ENCODE peak calls at places on chromosomes 12 and 14, in four cellular contexts. Q, E, Y and T are unnamed samples.

GRCh38 chr12:44875417-44875953 is 630 bp downstream of the NELL2 start:
- DNase-seq in Q (no peak), E (no peak), Y (no peak), T (no peak)

GRCh38 chr14:95023886-95024285 is 133.4 kb downstream of the DICER1 start:
- DNase-seq in Q (no peak), E (no peak), Y (no peak), T (no peak)

GRCh38 chr14:68616255-68616902 is 176.5 kb downstream of the ZFP36L1 start:
- DNase-seq in Q (no peak), E (no peak), Y (no peak), T (no peak)

GRCh38 chr14:56183631-56184157 is 65.5 kb downstream of the PELI2 start:
- DNase-seq in Q (no peak), E (no peak), Y (no peak), T (no peak)

GRCh38 chr14:67886221-67886620 is 66.6 kb downstream of the RAD51B start:
- DNase-seq in Q (no peak), E (no peak), Y (no peak), T (no peak)

GRCh38 chr12:89844539-89844938 is 135.9 kb upstream of the ATP2B1 start:
- DNase-seq in Q (no peak), E (no peak), Y (no peak), T (no peak)

GRCh38 chr14:99568567-99569560 is 35.1 kb downstream of the CCDC85C start:
- DNase-seq in Q (no peak), E (peak), Y (no peak), T (no peak)

GRCh38 chr12:55734595-55734994 is 5.8 kb upstream of the CD63 start:
- DNase-seq in Q (no peak), E (no peak), Y (no peak), T (no peak)

GRCh38 chr14:59278111-59278510 is 89.6 kb downstream of the DAAM1 start:
- DNase-seq in Q (no peak), E (no peak), Y (peak), T (no peak)

GRCh38 chr12:20370841-20371240 is 2.5 kb downstream of the PDE3A start:
- DNase-seq in Q (no peak), E (no peak), Y (no peak), T (no peak)

GRCh38 chr12:119512772-119513497 is 80.6 kb upstream of the TMEM233 start:
- DNase-seq in Q (no peak), E (no peak), Y (peak), T (no peak)

GRCh38 chr12:119068129-119068856 is 87.0 kb downstream of the SRRM4 start:
- DNase-seq in Q (no peak), E (no peak), Y (no peak), T (no peak)

GRCh38 chr14:78491015-78491414 is 320.8 kb downstream of the NRXN3 start:
- DNase-seq in Q (no peak), E (no peak), Y (no peak), T (no peak)

GRCh38 chr12:56687225-56688128 is 607 bp downstream of the PTGES3 start:
- DNase-seq in Q (no peak), E (peak), Y (no peak), T (no peak)

GRCh38 chr12:89927226-89927698 is 218.6 kb upstream of the ATP2B1 start:
- DNase-seq in Q (peak), E (peak), Y (peak), T (peak)

GRCh38 chr12:13208533-13209278 is 12.2 kb downstream of the EMP1 start:
- DNase-seq in Q (no peak), E (no peak), Y (no peak), T (no peak)

GRCh38 chr12:99984271-99985128 is at the start of gene ANKS1B:
- DNase-seq in Q (no peak), E (no peak), Y (peak), T (peak)

GRCh38 chr12:4153343-4153892 is 120.1 kb upstream of the CCND2 start:
- DNase-seq in Q (peak), E (no peak), Y (peak), T (peak)

GRCh38 chr14:75991753-75992152 is 6.2 kb downstream of the IFT43 start:
- DNase-seq in Q (no peak), E (no peak), Y (no peak), T (no peak)
- TF ChIP-seq POLR2AphosphoS5 in Q (no peak), E (no peak), Y (no peak), T (no peak)

GRCh38 chr12:103546959-103547358 is 40.1 kb upstream of the STAB2 start:
- DNase-seq in Q (no peak), E (no peak), Y (no peak), T (no peak)

GRCh38 chr12:103547929-103548328 is 39.1 kb upstream of the STAB2 start:
- DNase-seq in Q (no peak), E (no peak), Y (no peak), T (no peak)

GRCh38 chr12:103548622-103549601 is 38.2 kb upstream of the STAB2 start:
- DNase-seq in Q (peak), E (peak), Y (peak), T (peak)
- TF ChIP-seq SPI1 in Q (no peak), E (no peak), Y (no peak), T (peak)

DNA sequence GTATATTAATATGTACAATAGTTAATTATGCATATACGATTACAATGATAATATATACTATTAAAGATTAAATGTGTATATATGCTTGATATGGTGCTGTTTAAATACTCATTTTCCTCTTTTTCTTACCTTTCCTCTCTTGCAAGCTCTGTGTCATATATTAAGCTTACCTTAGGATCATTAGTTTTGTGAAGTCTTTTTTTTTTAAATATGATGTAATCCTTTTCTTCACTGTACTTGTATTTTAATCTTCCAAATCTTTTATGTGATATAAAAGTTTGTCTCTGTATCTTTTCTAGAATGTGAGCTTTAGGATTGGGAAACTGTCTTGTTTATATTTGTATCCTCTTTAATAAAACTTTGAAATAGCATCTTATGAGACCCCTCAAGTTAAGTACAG is 88.7 kb downstream of the CCDC91 start:
- DNase-seq in Q (no peak), E (no peak), Y (no peak), T (no peak)
- TF ChIP-seq POLR2AphosphoS5 in Q (no peak), E (no peak), Y (no peak), T (no peak)

DNA sequence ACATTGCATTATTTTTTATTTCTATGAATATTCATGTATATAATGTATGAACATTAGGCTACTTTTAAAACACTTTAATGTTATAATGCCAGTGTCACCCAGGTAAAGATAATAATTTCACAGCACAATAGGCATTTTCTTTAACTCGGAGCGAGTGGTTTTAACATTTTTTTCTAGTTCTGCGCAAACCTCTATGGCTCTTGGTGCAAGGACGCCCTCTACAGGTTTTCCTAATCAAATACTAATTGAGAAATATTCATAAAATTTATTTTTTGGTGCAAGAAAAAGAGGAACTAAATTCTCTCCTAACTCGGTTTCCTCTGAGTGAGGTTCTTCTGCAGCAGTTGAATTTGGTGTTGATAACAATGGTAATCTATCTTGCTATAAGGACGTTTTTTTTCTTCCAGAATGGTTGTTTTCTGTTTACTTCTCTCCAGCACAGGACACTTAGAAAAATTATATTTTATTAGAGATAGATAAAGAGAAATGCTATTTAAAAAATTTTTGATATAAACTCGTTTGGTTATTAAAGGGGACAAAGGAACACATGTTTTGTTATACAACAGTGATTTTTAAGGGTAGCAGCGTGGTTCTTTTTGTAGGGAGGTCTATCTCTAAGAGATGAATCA is 2.4 kb upstream of the WIF1 start:
- DNase-seq in Q (peak), E (peak), Y (no peak), T (no peak)
- TF ChIP-seq SPI1 in Q (no peak), E (no peak), Y (no peak), T (no peak)

GRCh38 chr12:62882696-62883095 is 52.3 kb downstream of the PPM1H start:
- DNase-seq in Q (no peak), E (no peak), Y (no peak), T (no peak)

GRCh38 chr12:62879691-62880090 is 55.3 kb downstream of the PPM1H start:
- DNase-seq in Q (no peak), E (no peak), Y (no peak), T (no peak)

GRCh38 chr12:62885242-62885641 is 49.7 kb downstream of the PPM1H start:
- DNase-seq in Q (no peak), E (no peak), Y (no peak), T (no peak)

GRCh38 chr12:62878211-62878610 is 56.7 kb downstream of the PPM1H start:
- DNase-seq in Q (no peak), E (no peak), Y (no peak), T (no peak)

GRCh38 chr12:62882140-62882539 is 52.8 kb downstream of the PPM1H start:
- DNase-seq in Q (no peak), E (no peak), Y (no peak), T (no peak)
- TF ChIP-seq POLR2AphosphoS5 in Q (no peak), E (no peak), Y (no peak), T (no peak)

GRCh38 chr14:58131386-58131785 is 20.6 kb downstream of the ARMH4 start:
- DNase-seq in Q (no peak), E (no peak), Y (peak), T (no peak)

GRCh38 chr14:58138065-58138718 is 13.8 kb downstream of the ARMH4 start:
- DNase-seq in Q (no peak), E (no peak), Y (peak), T (no peak)

GRCh38 chr14:58130121-58130782 is 21.8 kb downstream of the ARMH4 start:
- DNase-seq in Q (no peak), E (no peak), Y (no peak), T (no peak)

GRCh38 chr14:58129208-58129607 is 22.8 kb downstream of the ARMH4 start:
- DNase-seq in Q (no peak), E (no peak), Y (no peak), T (no peak)

GRCh38 chr14:58133739-58134138 is 18.3 kb downstream of the ARMH4 start:
- DNase-seq in Q (no peak), E (no peak), Y (no peak), T (no peak)
- TF ChIP-seq SPI1 in Q (no peak), E (no peak), Y (no peak), T (no peak)

GRCh38 chr12:6116481-6117021 is 7.9 kb downstream of the VWF start:
- DNase-seq in Q (no peak), E (no peak), Y (no peak), T (no peak)
- TF ChIP-seq POLR2AphosphoS5 in Q (no peak), E (no peak), Y (no peak), T (no peak)